ENCODE peak calls at places on chromosomes 12 and 14, in eight cellular contexts. One of them, this sample, is unnamed.

GRCh38 chr12:561908-562593 is 101.2 kb downstream of the NINJ2 start:
- DNase-seq in kidney: no peak
- DNase-seq in spleen: peak
- DNase-seq in mammary epithelial cell: no peak
- DNase-seq in IMR-90: no peak
- DNase-seq in heart right ventricle: no peak
- DNase-seq in MM.1S: no peak
- DNase-seq in psoas muscle: peak
- DNase-seq in this sample: peak

GRCh38 chr12:1553987-1554982 is 40.1 kb downstream of the FBXL14 start:
- DNase-seq in IMR-90: no peak
- DNase-seq in mammary epithelial cell: no peak
- DNase-seq in MM.1S: peak
- DNase-seq in spleen: no peak
- DNase-seq in heart right ventricle: no peak
- DNase-seq in psoas muscle: no peak
- DNase-seq in kidney: no peak
- DNase-seq in this sample: no peak

GRCh38 chr12:93860659-93861373 is 183.6 kb downstream of the CRADD start:
- DNase-seq in spleen: no peak
- DNase-seq in kidney: no peak
- DNase-seq in psoas muscle: no peak
- DNase-seq in heart right ventricle: no peak
- DNase-seq in mammary epithelial cell: peak
- DNase-seq in IMR-90: no peak
- DNase-seq in MM.1S: no peak
- DNase-seq in this sample: no peak

GRCh38 chr12:68405292-68405900 is 73.2 kb upstream of the MDM1 start:
- DNase-seq in heart right ventricle: no peak
- DNase-seq in kidney: no peak
- DNase-seq in mammary epithelial cell: no peak
- DNase-seq in psoas muscle: no peak
- DNase-seq in MM.1S: no peak
- DNase-seq in IMR-90: no peak
- DNase-seq in spleen: no peak
- DNase-seq in this sample: no peak

GRCh38 chr12:96053476-96054261 is 18.3 kb upstream of the LTA4H start:
- DNase-seq in MM.1S: no peak
- DNase-seq in IMR-90: no peak
- DNase-seq in psoas muscle: no peak
- DNase-seq in spleen: no peak
- DNase-seq in heart right ventricle: no peak
- DNase-seq in kidney: no peak
- DNase-seq in mammary epithelial cell: no peak
- DNase-seq in this sample: no peak

GRCh38 chr12:89051065-89051677 is 301.1 kb downstream of the DUSP6 start:
- DNase-seq in heart right ventricle: no peak
- DNase-seq in kidney: no peak
- DNase-seq in psoas muscle: no peak
- DNase-seq in spleen: no peak
- DNase-seq in mammary epithelial cell: peak
- DNase-seq in IMR-90: peak
- DNase-seq in MM.1S: peak
- DNase-seq in this sample: no peak

GRCh38 chr14:64337901-64338615 is 43.9 kb upstream of the ESR2 start:
- DNase-seq in kidney: no peak
- DNase-seq in spleen: peak
- DNase-seq in MM.1S: peak
- DNase-seq in mammary epithelial cell: peak
- DNase-seq in psoas muscle: no peak
- DNase-seq in heart right ventricle: no peak
- DNase-seq in IMR-90: peak
- DNase-seq in this sample: peak

GRCh38 chr12:62537544-62537943 is 70.9 kb downstream of the MON2 start:
- DNase-seq in psoas muscle: no peak
- DNase-seq in heart right ventricle: no peak
- DNase-seq in kidney: no peak
- DNase-seq in mammary epithelial cell: peak
- DNase-seq in spleen: no peak
- DNase-seq in IMR-90: peak
- DNase-seq in MM.1S: no peak
- DNase-seq in this sample: no peak

GRCh38 chr12:42887657-42888056 is 298.1 kb upstream of the PRICKLE1 start:
- DNase-seq in MM.1S: no peak
- DNase-seq in spleen: no peak
- DNase-seq in kidney: no peak
- DNase-seq in psoas muscle: no peak
- DNase-seq in mammary epithelial cell: no peak
- DNase-seq in heart right ventricle: no peak
- DNase-seq in IMR-90: peak
- DNase-seq in this sample: no peak

GRCh38 chr12:116520801-116521471 is 38.2 kb upstream of the MAP1LC3B2 start:
- DNase-seq in MM.1S: no peak
- DNase-seq in spleen: no peak
- DNase-seq in heart right ventricle: no peak
- DNase-seq in mammary epithelial cell: peak
- DNase-seq in psoas muscle: no peak
- DNase-seq in IMR-90: peak
- DNase-seq in kidney: peak
- DNase-seq in this sample: no peak

GRCh38 chr14:104393898-104394605 is 185.5 kb upstream of the C14orf180 start:
- DNase-seq in IMR-90: no peak
- DNase-seq in mammary epithelial cell: no peak
- DNase-seq in heart right ventricle: peak
- DNase-seq in psoas muscle: peak
- DNase-seq in kidney: peak
- DNase-seq in spleen: peak
- DNase-seq in MM.1S: peak
- DNase-seq in this sample: peak

GRCh38 chr12:43737646-43738045 is 20.9 kb downstream of the PUS7L start:
- DNase-seq in spleen: no peak
- DNase-seq in MM.1S: no peak
- DNase-seq in psoas muscle: no peak
- DNase-seq in mammary epithelial cell: peak
- DNase-seq in IMR-90: peak
- DNase-seq in heart right ventricle: no peak
- DNase-seq in kidney: no peak
- DNase-seq in this sample: no peak

GRCh38 chr12:67430708-67431335 is 161.7 kb downstream of the CAND1 start:
- DNase-seq in MM.1S: no peak
- DNase-seq in heart right ventricle: peak
- DNase-seq in IMR-90: no peak
- DNase-seq in kidney: peak
- DNase-seq in spleen: no peak
- DNase-seq in mammary epithelial cell: no peak
- DNase-seq in psoas muscle: peak
- DNase-seq in this sample: no peak

GRCh38 chr14:96126783-96127271 is 77.8 kb upstream of the BDKRB2 start:
- DNase-seq in kidney: no peak
- DNase-seq in mammary epithelial cell: no peak
- DNase-seq in psoas muscle: no peak
- DNase-seq in MM.1S: no peak
- DNase-seq in IMR-90: peak
- DNase-seq in spleen: no peak
- DNase-seq in heart right ventricle: no peak
- DNase-seq in this sample: no peak

GRCh38 chr12:39426636-39427245 is 16.2 kb downstream of the KIF21A start:
- DNase-seq in psoas muscle: no peak
- DNase-seq in spleen: no peak
- DNase-seq in heart right ventricle: no peak
- DNase-seq in IMR-90: no peak
- DNase-seq in kidney: no peak
- DNase-seq in MM.1S: no peak
- DNase-seq in mammary epithelial cell: peak
- DNase-seq in this sample: no peak
- H3K27ac ChIP-seq in psoas muscle: no peak
- H3K27ac ChIP-seq in spleen: no peak
- H3K27ac ChIP-seq in heart right ventricle: no peak
- H3K27ac ChIP-seq in IMR-90: no peak
- H3K27ac ChIP-seq in kidney: no peak
- H3K27ac ChIP-seq in MM.1S: no peak
- H3K27ac ChIP-seq in mammary epithelial cell: peak
- H3K27ac ChIP-seq in this sample: no peak

GRCh38 chr14:61609143-61609851 is 86.0 kb upstream of the HIF1A start:
- DNase-seq in heart right ventricle: no peak
- DNase-seq in mammary epithelial cell: peak
- DNase-seq in psoas muscle: peak
- DNase-seq in spleen: no peak
- DNase-seq in MM.1S: no peak
- DNase-seq in IMR-90: peak
- DNase-seq in kidney: no peak
- DNase-seq in this sample: no peak
- H3K4me3 ChIP-seq in heart right ventricle: no peak
- H3K4me3 ChIP-seq in mammary epithelial cell: no peak
- H3K4me3 ChIP-seq in psoas muscle: no peak
- H3K4me3 ChIP-seq in spleen: no peak
- H3K4me3 ChIP-seq in MM.1S: no peak
- H3K4me3 ChIP-seq in IMR-90: no peak
- H3K4me3 ChIP-seq in kidney: no peak
- H3K4me3 ChIP-seq in this sample: no peak

GRCh38 chr12:24027352-24027751 is 77.9 kb upstream of the SOX5 start:
- DNase-seq in mammary epithelial cell: no peak
- DNase-seq in heart right ventricle: no peak
- DNase-seq in spleen: no peak
- DNase-seq in kidney: no peak
- DNase-seq in IMR-90: no peak
- DNase-seq in psoas muscle: no peak
- DNase-seq in MM.1S: no peak
- DNase-seq in this sample: no peak
- TF ChIP-seq CTCF in mammary epithelial cell: peak
- TF ChIP-seq CTCF in heart right ventricle: no peak
- TF ChIP-seq CTCF in spleen: no peak
- TF ChIP-seq CTCF in kidney: no peak
- TF ChIP-seq CTCF in IMR-90: no peak
- TF ChIP-seq CTCF in psoas muscle: no peak
- TF ChIP-seq CTCF in MM.1S: no peak
- TF ChIP-seq CTCF in this sample: no peak

DNA sequence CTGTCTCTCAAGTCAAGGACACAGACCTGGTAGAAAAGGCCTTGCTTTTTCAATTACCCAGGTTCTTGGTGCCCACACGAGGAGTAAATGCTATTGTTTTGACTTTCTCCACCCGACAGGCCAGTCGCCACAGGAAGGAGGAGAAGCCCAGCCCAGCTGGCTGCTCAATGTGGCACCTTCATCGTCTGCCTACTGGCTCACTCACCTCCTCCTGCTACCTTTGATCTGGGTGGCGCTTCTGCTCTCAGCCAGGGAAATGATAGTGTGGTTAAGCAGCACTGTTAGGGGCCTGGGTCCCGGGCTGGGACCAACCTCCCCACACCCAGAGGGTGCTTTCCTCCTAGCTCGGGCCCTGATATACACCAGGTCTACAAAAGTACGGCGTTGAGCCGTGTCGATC is 75.0 kb upstream of the FZD10 start:
- DNase-seq in MM.1S: no peak
- DNase-seq in kidney: no peak
- DNase-seq in IMR-90: no peak
- DNase-seq in mammary epithelial cell: no peak
- DNase-seq in heart right ventricle: no peak
- DNase-seq in psoas muscle: no peak
- DNase-seq in spleen: no peak
- DNase-seq in this sample: no peak
- H3K27ac ChIP-seq in MM.1S: no peak
- H3K27ac ChIP-seq in kidney: no peak
- H3K27ac ChIP-seq in IMR-90: no peak
- H3K27ac ChIP-seq in mammary epithelial cell: no peak
- H3K27ac ChIP-seq in heart right ventricle: no peak
- H3K27ac ChIP-seq in psoas muscle: no peak
- H3K27ac ChIP-seq in spleen: no peak
- H3K27ac ChIP-seq in this sample: peak

GRCh38 chr12:49825971-49826421 is 2.2 kb downstream of the NCKAP5L start:
- DNase-seq in kidney: no peak
- DNase-seq in psoas muscle: no peak
- DNase-seq in spleen: no peak
- DNase-seq in MM.1S: no peak
- DNase-seq in heart right ventricle: no peak
- DNase-seq in mammary epithelial cell: peak
- DNase-seq in IMR-90: peak
- DNase-seq in this sample: no peak
- H3K4me3 ChIP-seq in kidney: no peak
- H3K4me3 ChIP-seq in psoas muscle: peak
- H3K4me3 ChIP-seq in spleen: no peak
- H3K4me3 ChIP-seq in MM.1S: no peak
- H3K4me3 ChIP-seq in heart right ventricle: peak
- H3K4me3 ChIP-seq in mammary epithelial cell: no peak
- H3K4me3 ChIP-seq in IMR-90: no peak
- H3K4me3 ChIP-seq in this sample: no peak

DNA sequence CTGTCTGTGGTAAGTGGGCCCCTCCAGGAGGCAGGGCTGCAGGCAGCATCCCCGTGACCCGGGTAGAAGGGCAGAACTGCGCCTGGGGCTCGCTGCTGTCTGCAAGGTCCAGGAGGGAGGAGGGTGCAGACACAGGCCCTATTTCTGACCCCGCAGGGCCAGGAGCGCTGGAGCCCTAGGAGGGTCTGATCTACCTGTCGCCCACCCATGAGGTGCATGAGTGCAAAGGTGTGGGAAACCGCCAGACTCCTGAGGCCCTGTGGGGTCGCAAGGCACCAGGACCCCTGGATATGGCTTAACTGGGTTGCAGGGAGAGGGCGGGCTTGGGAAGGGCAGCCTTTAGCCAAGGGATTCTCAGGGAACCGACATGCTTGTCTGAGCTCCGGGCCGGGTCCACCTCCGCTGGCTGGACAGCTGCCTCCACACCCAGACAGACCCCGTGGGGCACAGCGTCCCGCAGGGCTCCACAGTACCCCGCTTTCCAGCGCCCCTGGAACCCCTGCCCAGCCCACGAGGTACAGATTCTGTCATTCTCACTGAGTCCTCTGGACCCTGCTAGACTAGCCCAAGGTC is 72.9 kb upstream of the TSPAN11 start:
- DNase-seq in kidney: no peak
- DNase-seq in IMR-90: no peak
- DNase-seq in mammary epithelial cell: no peak
- DNase-seq in spleen: no peak
- DNase-seq in psoas muscle: no peak
- DNase-seq in MM.1S: no peak
- DNase-seq in heart right ventricle: no peak
- DNase-seq in this sample: no peak
- TF ChIP-seq CTCF in kidney: no peak
- TF ChIP-seq CTCF in IMR-90: no peak
- TF ChIP-seq CTCF in mammary epithelial cell: no peak
- TF ChIP-seq CTCF in spleen: no peak
- TF ChIP-seq CTCF in psoas muscle: no peak
- TF ChIP-seq CTCF in MM.1S: no peak
- TF ChIP-seq CTCF in heart right ventricle: no peak
- TF ChIP-seq CTCF in this sample: no peak